ENCODE peak calls at places on chromosomes 13 and 19, in six cellular contexts. Q, T, Y, I, F and O are unnamed samples.

GRCh38 chr13:33053397-33054066 is 37.3 kb downstream of the KL start:
- DNase-seq in Y (no peak), I (no peak), T (no peak), F (no peak), Q (no peak), O (peak; percentile 85)

GRCh38 chr19:11382898-11383705 is 1.0 kb downstream of the EPOR start:
- DNase-seq in F (peak; percentile 79), Y (peak; percentile 95), Q (peak; percentile 55), I (peak; percentile 27), T (no peak), O (peak; percentile 70)

GRCh38 chr13:20118268-20119140 is 42.3 kb downstream of the GJA3 start:
- DNase-seq in Q (peak; percentile 59), T (no peak), Y (peak; percentile 41), F (peak; percentile 68), I (peak; percentile 36), O (no peak)

GRCh38 chr19:31139871-31140505 is 209.2 kb downstream of the TSHZ3 start:
- DNase-seq in T (no peak), Q (no peak), Y (no peak), F (peak; percentile 37), I (peak; percentile 94), O (no peak)

GRCh38 chr13:39913928-39914327 is 258.5 kb downstream of the COG6 start:
- DNase-seq in T (peak; percentile 73), Y (no peak), I (peak; percentile 94), Q (no peak), F (no peak), O (no peak)

GRCh38 chr13:20174656-20175405 is 14.0 kb upstream of the GJA3 start:
- DNase-seq in Q (peak; percentile 44), I (peak; percentile 94), F (peak; percentile 84), Y (peak; percentile 45), T (peak; percentile 93), O (peak; percentile 26)

GRCh38 chr13:101730420-101731000 is 278.0 kb downstream of the ITGBL1 start:
- DNase-seq in Y (no peak), I (peak; percentile 43), F (no peak), T (no peak), Q (no peak), O (no peak)

GRCh38 chr19:9793051-9793591 is 24.6 kb upstream of the ZNF846 start:
- DNase-seq in T (peak; percentile 55), Q (peak; percentile 78), F (peak; percentile 33), Y (peak; percentile 61), I (peak; percentile 52), O (no peak)

GRCh38 chr19:2167896-2168618 is 4.3 kb downstream of the DOT1L start:
- DNase-seq in T (peak; percentile 68), F (peak; percentile 50), Q (no peak), Y (peak; percentile 79), I (peak; percentile 83), O (peak; percentile 24)